ENCODE peak calls at places on chromosomes 2 and 18, in six cellular contexts. P is left ventricle myocardium superior; Z is activated naive CD4-positive, alpha-beta T cell treated with anti-CD3 and anti-CD28 coated beads, Interleukin-2, amount 50 U/mL, for 72 hours; U is EH; D is AG09319; V is epithelial cell of esophagus. X is an unnamed sample.

GRCh38 chr2:150585221-150585971 is 97.9 kb upstream of the RND3 start:
- DNase-seq in P (no peak), Z (no peak), U (peak; percentile 65), D (no peak), V (no peak), X (no peak)

GRCh38 chr2:121038831-121039230 is 246.2 kb downstream of the TFCP2L1 start:
- DNase-seq in P (no peak), Z (no peak), U (no peak), D (no peak), V (peak; percentile 44), X (peak; percentile 30)

GRCh38 chr2:195520671-195521155 is 136.3 kb upstream of the SLC39A10 start:
- DNase-seq in P (no peak), Z (no peak), U (peak; percentile 96), D (peak; percentile 29), V (peak; percentile 65), X (peak; percentile 78)

GRCh38 chr2:54212456-54212855 is 43.6 kb downstream of the TSPYL6 start:
- DNase-seq in P (no peak), Z (no peak), U (peak; percentile 96), D (peak; percentile 31), V (peak; percentile 86), X (peak; percentile 92)

GRCh38 chr18:58104071-58104470 is 60.0 kb downstream of the NEDD4L start:
- DNase-seq in P (no peak), Z (no peak), U (no peak), D (no peak), V (no peak), X (no peak)

GRCh38 chr2:29164101-29164846 is 49.1 kb downstream of the CLIP4 start:
- DNase-seq in P (no peak), Z (no peak), U (no peak), D (no peak), V (no peak), X (no peak)

GRCh38 chr18:13375302-13376255 is 157.0 kb downstream of the LDLRAD4 start:
- DNase-seq in P (peak; percentile 75), Z (peak; percentile 76), U (peak; percentile 90), D (peak; percentile 40), V (peak; percentile 24), X (peak; percentile 89)

GRCh38 chr2:53018830-53019425 is 748.7 kb upstream of the CHAC2 start:
- DNase-seq in P (no peak), Z (no peak), U (peak; percentile 20), D (no peak), V (no peak), X (no peak)

GRCh38 chr18:68418881-68419280 is 296.0 kb downstream of the TMX3 start:
- DNase-seq in P (no peak), Z (no peak), U (peak; percentile 55), D (no peak), V (peak; percentile 68), X (peak; percentile 49)

GRCh38 chr2:75560768-75561565 is at the start of gene EVA1A:
- DNase-seq in P (peak; percentile 50), Z (peak; percentile 16), U (peak; percentile 84), D (peak; percentile 54), V (peak; percentile 76), X (peak; percentile 82)

GRCh38 chr2:37571571-37572136 is 99.8 kb downstream of the CDC42EP3 start:
- DNase-seq in P (no peak), Z (no peak), U (no peak), D (no peak), V (no peak), X (no peak)

GRCh38 chr18:48181132-48181823 is 227.9 kb downstream of the ZBTB7C start:
- DNase-seq in P (no peak), Z (no peak), U (no peak), D (no peak), V (no peak), X (no peak)

GRCh38 chr2:53235836-53236582 is 531.6 kb upstream of the CHAC2 start:
- DNase-seq in P (no peak), Z (no peak), U (no peak), D (no peak), V (peak; percentile 4), X (no peak)

GRCh38 chr2:190679813-190680591 is 31.1 kb downstream of the NAB1 start:
- DNase-seq in P (peak; percentile 58), Z (peak; percentile 53), U (peak; percentile 68), D (no peak), V (peak; percentile 77), X (peak; percentile 96)

GRCh38 chr2:98551316-98551715 is 57.0 kb downstream of the COA5 start:
- DNase-seq in P (no peak), Z (peak; percentile 41), U (no peak), D (no peak), V (no peak), X (no peak)

GRCh38 chr2:42792087-42792582 is 248 bp downstream of the HAAO start:
- DNase-seq in P (no peak), Z (no peak), U (no peak), D (no peak), V (peak; percentile 32), X (no peak)

GRCh38 chr2:231601356-231602229 is 8.9 kb downstream of the TEX44 start:
- DNase-seq in P (peak; percentile 90), Z (peak; percentile 85), U (peak; percentile 74), D (no peak), V (peak; percentile 84), X (peak; percentile 74)

GRCh38 chr18:39453882-39454281 is 1888.3 kb upstream of the CELF4 start:
- DNase-seq in P (no peak), Z (no peak), U (peak; percentile 46), D (peak; percentile 5), V (peak; percentile 35), X (peak; percentile 51)

GRCh38 chr18:79912409-79912991 is 39.0 kb downstream of the SLC66A2 start:
- DNase-seq in P (no peak), Z (peak; percentile 47), U (peak; percentile 18), D (no peak), V (no peak), X (no peak)

GRCh38 chr18:80200171-80200931 is 47.0 kb downstream of the PARD6G start:
- DNase-seq in P (no peak), Z (no peak), U (peak; percentile 12), D (no peak), V (no peak), X (peak; percentile 33)

GRCh38 chr18:54880706-54881105 is 52.4 kb downstream of the RAB27B start:
- DNase-seq in P (no peak), Z (no peak), U (peak; percentile 32), D (no peak), V (peak; percentile 95), X (peak; percentile 77)

GRCh38 chr18:5073026-5073944 is 123.8 kb downstream of the AKAIN1 start:
- DNase-seq in P (no peak), Z (peak; percentile 17), U (peak; percentile 1), D (no peak), V (peak; percentile 49), X (peak; percentile 14)

GRCh38 chr2:96715658-96716057 is 24.2 kb downstream of the LMAN2L start:
- DNase-seq in P (no peak), Z (no peak), U (no peak), D (no peak), V (peak; percentile 27), X (no peak)

GRCh38 chr2:113697516-113697915 is 58.9 kb downstream of the SLC35F5 start:
- DNase-seq in P (no peak), Z (no peak), U (no peak), D (no peak), V (peak; percentile 42), X (peak; percentile 22)

GRCh38 chr2:10922307-10923006 is 10.7 kb downstream of the KCNF1 start:
- DNase-seq in P (no peak), Z (no peak), U (no peak), D (no peak), V (no peak), X (no peak)

GRCh38 chr2:181456660-181457120 is 496 bp upstream of the ITGA4 start:
- DNase-seq in P (peak; percentile 61), Z (peak; percentile 60), U (peak; percentile 56), D (no peak), V (peak; percentile 5), X (peak; percentile 60)

GRCh38 chr2:135607561-135607960 is 76.3 kb downstream of the R3HDM1 start:
- DNase-seq in P (no peak), Z (no peak), U (peak; percentile 35), D (no peak), V (no peak), X (no peak)

GRCh38 chr2:71995067-71995665 is 152.5 kb downstream of the CYP26B1 start:
- DNase-seq in P (no peak), Z (no peak), U (peak; percentile 64), D (peak; percentile 16), V (peak; percentile 31), X (peak; percentile 71)

GRCh38 chr2:26735096-26735495 is 29.0 kb upstream of the SLC35F6 start:
- DNase-seq in P (no peak), Z (no peak), U (peak; percentile 87), D (peak; percentile 84), V (peak; percentile 48), X (peak; percentile 100)

GRCh38 chr2:104641801-104642200 is 212.1 kb upstream of the POU3F3 start:
- DNase-seq in P (no peak), Z (no peak), U (no peak), D (no peak), V (no peak), X (no peak)

GRCh38 chr2:172489682-172490081 is 62.3 kb downstream of the ITGA6 start:
- DNase-seq in P (no peak), Z (no peak), U (peak; percentile 28), D (peak; percentile 1), V (no peak), X (no peak)

GRCh38 chr2:136137982-136138381 is 20.0 kb upstream of the CXCR4 start:
- DNase-seq in P (no peak), Z (no peak), U (no peak), D (no peak), V (no peak), X (no peak)

GRCh38 chr2:98445167-98445522 is 487 bp downstream of the INPP4A start:
- DNase-seq in P (peak; percentile 55), Z (no peak), U (peak; percentile 36), D (no peak), V (peak; percentile 19), X (no peak)